ENCODE peak calls at places on chromosome 7, in nine cellular contexts. One of them, this sample, is unnamed.

GRCh38 chr7:147276783-147277370 is 1160.3 kb downstream of the CNTNAP2 start:
- DNase-seq in IMR-90: no peak
- DNase-seq in sigmoid colon: no peak
- DNase-seq in GM06990: no peak
- DNase-seq in mammary epithelial cell: no peak
- DNase-seq in transverse colon: no peak
- DNase-seq in CD8-positive, alpha-beta T cell: no peak
- DNase-seq in RWPE1: no peak
- DNase-seq in pancreas: no peak
- DNase-seq in this sample: no peak

GRCh38 chr7:41970946-41971345 is 266.1 kb downstream of the GLI3 start:
- DNase-seq in GM06990: no peak
- DNase-seq in pancreas: no peak
- DNase-seq in sigmoid colon: no peak
- DNase-seq in transverse colon: no peak
- DNase-seq in RWPE1: no peak
- DNase-seq in CD8-positive, alpha-beta T cell: no peak
- DNase-seq in mammary epithelial cell: no peak
- DNase-seq in IMR-90: peak
- DNase-seq in this sample: no peak

GRCh38 chr7:5408777-5409176 is 14.9 kb downstream of the TNRC18 start:
- DNase-seq in mammary epithelial cell: peak
- DNase-seq in pancreas: no peak
- DNase-seq in GM06990: no peak
- DNase-seq in RWPE1: no peak
- DNase-seq in CD8-positive, alpha-beta T cell: no peak
- DNase-seq in transverse colon: no peak
- DNase-seq in sigmoid colon: no peak
- DNase-seq in IMR-90: peak
- DNase-seq in this sample: no peak

GRCh38 chr7:142372727-142373126 is 114.9 kb upstream of the PRSS58 start:
- DNase-seq in transverse colon: no peak
- DNase-seq in RWPE1: no peak
- DNase-seq in CD8-positive, alpha-beta T cell: no peak
- DNase-seq in GM06990: no peak
- DNase-seq in sigmoid colon: no peak
- DNase-seq in pancreas: no peak
- DNase-seq in IMR-90: no peak
- DNase-seq in mammary epithelial cell: no peak
- DNase-seq in this sample: no peak

GRCh38 chr7:120033114-120033513 is 239.9 kb upstream of the KCND2 start:
- DNase-seq in GM06990: no peak
- DNase-seq in sigmoid colon: no peak
- DNase-seq in pancreas: no peak
- DNase-seq in IMR-90: no peak
- DNase-seq in CD8-positive, alpha-beta T cell: no peak
- DNase-seq in RWPE1: no peak
- DNase-seq in transverse colon: no peak
- DNase-seq in mammary epithelial cell: peak
- DNase-seq in this sample: no peak

GRCh38 chr7:158324397-158325360 is 262.9 kb downstream of the PTPRN2 start:
- DNase-seq in GM06990: no peak
- DNase-seq in sigmoid colon: no peak
- DNase-seq in pancreas: no peak
- DNase-seq in transverse colon: no peak
- DNase-seq in CD8-positive, alpha-beta T cell: no peak
- DNase-seq in RWPE1: no peak
- DNase-seq in mammary epithelial cell: no peak
- DNase-seq in IMR-90: no peak
- DNase-seq in this sample: no peak

GRCh38 chr7:135981958-135982646 is 4.9 kb upstream of the MTPN start:
- DNase-seq in GM06990: no peak
- DNase-seq in pancreas: no peak
- DNase-seq in RWPE1: no peak
- DNase-seq in mammary epithelial cell: no peak
- DNase-seq in transverse colon: no peak
- DNase-seq in IMR-90: no peak
- DNase-seq in CD8-positive, alpha-beta T cell: no peak
- DNase-seq in sigmoid colon: no peak
- DNase-seq in this sample: no peak

GRCh38 chr7:2986561-2986960 is 57.1 kb downstream of the CARD11 start:
- DNase-seq in sigmoid colon: peak
- DNase-seq in RWPE1: no peak
- DNase-seq in IMR-90: no peak
- DNase-seq in transverse colon: no peak
- DNase-seq in mammary epithelial cell: no peak
- DNase-seq in pancreas: no peak
- DNase-seq in CD8-positive, alpha-beta T cell: no peak
- DNase-seq in GM06990: no peak
- DNase-seq in this sample: no peak

GRCh38 chr7:99473315-99473596 is 566 bp downstream of the ZNF789 start:
- DNase-seq in transverse colon: peak
- DNase-seq in IMR-90: peak
- DNase-seq in RWPE1: peak
- DNase-seq in pancreas: no peak
- DNase-seq in mammary epithelial cell: peak
- DNase-seq in sigmoid colon: no peak
- DNase-seq in CD8-positive, alpha-beta T cell: no peak
- DNase-seq in GM06990: no peak
- DNase-seq in this sample: peak

GRCh38 chr7:79308176-79308575 is 145.3 kb downstream of the MAGI2 start:
- DNase-seq in RWPE1: no peak
- DNase-seq in CD8-positive, alpha-beta T cell: no peak
- DNase-seq in mammary epithelial cell: peak
- DNase-seq in GM06990: no peak
- DNase-seq in pancreas: no peak
- DNase-seq in sigmoid colon: no peak
- DNase-seq in transverse colon: no peak
- DNase-seq in IMR-90: no peak
- DNase-seq in this sample: no peak

GRCh38 chr7:98459529-98459928 is 58.6 kb upstream of the BAIAP2L1 start:
- DNase-seq in transverse colon: no peak
- DNase-seq in pancreas: no peak
- DNase-seq in IMR-90: no peak
- DNase-seq in RWPE1: no peak
- DNase-seq in mammary epithelial cell: no peak
- DNase-seq in GM06990: no peak
- DNase-seq in sigmoid colon: no peak
- DNase-seq in CD8-positive, alpha-beta T cell: no peak
- DNase-seq in this sample: no peak

GRCh38 chr7:27727058-27727457 is 12.9 kb upstream of the TAX1BP1 start:
- DNase-seq in RWPE1: no peak
- DNase-seq in IMR-90: no peak
- DNase-seq in GM06990: no peak
- DNase-seq in transverse colon: no peak
- DNase-seq in CD8-positive, alpha-beta T cell: no peak
- DNase-seq in pancreas: no peak
- DNase-seq in mammary epithelial cell: no peak
- DNase-seq in sigmoid colon: no peak
- DNase-seq in this sample: no peak

GRCh38 chr7:27723086-27723485 is 16.9 kb upstream of the TAX1BP1 start:
- DNase-seq in GM06990: no peak
- DNase-seq in pancreas: peak
- DNase-seq in sigmoid colon: peak
- DNase-seq in mammary epithelial cell: peak
- DNase-seq in IMR-90: no peak
- DNase-seq in CD8-positive, alpha-beta T cell: no peak
- DNase-seq in transverse colon: no peak
- DNase-seq in RWPE1: peak
- DNase-seq in this sample: no peak
- TF ChIP-seq CTCF in GM06990: peak
- TF ChIP-seq CTCF in pancreas: peak
- TF ChIP-seq CTCF in sigmoid colon: peak
- TF ChIP-seq CTCF in mammary epithelial cell: peak
- TF ChIP-seq CTCF in IMR-90: peak
- TF ChIP-seq CTCF in CD8-positive, alpha-beta T cell: no peak
- TF ChIP-seq CTCF in transverse colon: no peak
- TF ChIP-seq CTCF in RWPE1: peak
- TF ChIP-seq CTCF in this sample: no peak

GRCh38 chr7:18162653-18163052 is 135.0 kb upstream of the PRPS1L1 start:
- DNase-seq in CD8-positive, alpha-beta T cell: no peak
- DNase-seq in GM06990: no peak
- DNase-seq in RWPE1: no peak
- DNase-seq in sigmoid colon: no peak
- DNase-seq in pancreas: no peak
- DNase-seq in IMR-90: no peak
- DNase-seq in transverse colon: no peak
- DNase-seq in mammary epithelial cell: no peak
- DNase-seq in this sample: no peak
- TF ChIP-seq CTCF in CD8-positive, alpha-beta T cell: no peak
- TF ChIP-seq CTCF in GM06990: no peak
- TF ChIP-seq CTCF in RWPE1: no peak
- TF ChIP-seq CTCF in sigmoid colon: no peak
- TF ChIP-seq CTCF in pancreas: no peak
- TF ChIP-seq CTCF in IMR-90: no peak
- TF ChIP-seq CTCF in transverse colon: no peak
- TF ChIP-seq CTCF in mammary epithelial cell: no peak
- TF ChIP-seq CTCF in this sample: no peak

GRCh38 chr7:156056548-156056947 is 244.3 kb upstream of the SHH start:
- DNase-seq in IMR-90: no peak
- DNase-seq in pancreas: no peak
- DNase-seq in CD8-positive, alpha-beta T cell: no peak
- DNase-seq in transverse colon: no peak
- DNase-seq in sigmoid colon: peak
- DNase-seq in mammary epithelial cell: no peak
- DNase-seq in GM06990: no peak
- DNase-seq in RWPE1: no peak
- DNase-seq in this sample: no peak

GRCh38 chr7:156058248-156058647 is 246.0 kb upstream of the SHH start:
- DNase-seq in RWPE1: no peak
- DNase-seq in sigmoid colon: no peak
- DNase-seq in IMR-90: no peak
- DNase-seq in CD8-positive, alpha-beta T cell: no peak
- DNase-seq in mammary epithelial cell: no peak
- DNase-seq in GM06990: no peak
- DNase-seq in pancreas: no peak
- DNase-seq in transverse colon: no peak
- DNase-seq in this sample: no peak

GRCh38 chr7:156051884-156052283 is 239.6 kb upstream of the SHH start:
- DNase-seq in pancreas: no peak
- DNase-seq in RWPE1: no peak
- DNase-seq in mammary epithelial cell: no peak
- DNase-seq in sigmoid colon: no peak
- DNase-seq in IMR-90: no peak
- DNase-seq in GM06990: no peak
- DNase-seq in transverse colon: no peak
- DNase-seq in CD8-positive, alpha-beta T cell: no peak
- DNase-seq in this sample: no peak

GRCh38 chr7:156059374-156059773 is 247.1 kb upstream of the SHH start:
- DNase-seq in IMR-90: no peak
- DNase-seq in CD8-positive, alpha-beta T cell: no peak
- DNase-seq in sigmoid colon: no peak
- DNase-seq in GM06990: no peak
- DNase-seq in pancreas: no peak
- DNase-seq in transverse colon: no peak
- DNase-seq in mammary epithelial cell: no peak
- DNase-seq in RWPE1: no peak
- DNase-seq in this sample: no peak

DNA sequence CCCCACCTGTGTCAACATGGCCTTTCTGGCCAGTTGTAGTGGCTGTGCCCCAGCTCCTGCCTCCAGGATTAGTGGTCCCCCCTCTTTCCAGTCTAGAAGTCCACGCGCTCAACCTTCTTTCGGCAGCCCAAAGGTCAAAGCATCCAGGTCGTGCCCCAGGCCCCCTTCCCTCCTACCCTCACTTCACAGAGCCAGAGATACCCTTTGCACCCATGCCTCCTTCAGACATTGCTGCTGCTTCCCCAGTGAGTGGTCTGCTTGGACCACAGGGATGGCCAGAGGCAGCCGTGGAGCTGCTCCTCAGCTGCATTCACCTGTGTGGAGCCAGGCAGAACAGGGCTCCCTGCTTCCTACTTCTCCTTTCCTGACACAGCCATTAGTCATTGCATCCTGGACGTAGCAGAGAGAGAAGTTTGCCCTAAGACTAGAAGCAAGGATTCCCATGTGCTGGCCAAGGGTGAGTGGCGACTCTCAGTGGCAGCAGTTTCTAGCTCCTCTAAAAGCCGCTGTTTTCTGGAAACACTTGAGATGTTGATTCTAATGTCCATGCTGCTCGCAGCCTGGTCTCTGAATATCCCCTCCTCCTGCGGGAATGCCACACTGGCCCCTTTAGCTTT is 243.1 kb upstream of the SHH start:
- DNase-seq in IMR-90: no peak
- DNase-seq in transverse colon: no peak
- DNase-seq in GM06990: no peak
- DNase-seq in mammary epithelial cell: no peak
- DNase-seq in RWPE1: no peak
- DNase-seq in pancreas: no peak
- DNase-seq in CD8-positive, alpha-beta T cell: no peak
- DNase-seq in sigmoid colon: no peak
- DNase-seq in this sample: no peak
- TF ChIP-seq CTCF in IMR-90: no peak
- TF ChIP-seq CTCF in transverse colon: no peak
- TF ChIP-seq CTCF in GM06990: no peak
- TF ChIP-seq CTCF in mammary epithelial cell: no peak
- TF ChIP-seq CTCF in RWPE1: no peak
- TF ChIP-seq CTCF in pancreas: no peak
- TF ChIP-seq CTCF in CD8-positive, alpha-beta T cell: no peak
- TF ChIP-seq CTCF in sigmoid colon: no peak
- TF ChIP-seq CTCF in this sample: no peak

DNA sequence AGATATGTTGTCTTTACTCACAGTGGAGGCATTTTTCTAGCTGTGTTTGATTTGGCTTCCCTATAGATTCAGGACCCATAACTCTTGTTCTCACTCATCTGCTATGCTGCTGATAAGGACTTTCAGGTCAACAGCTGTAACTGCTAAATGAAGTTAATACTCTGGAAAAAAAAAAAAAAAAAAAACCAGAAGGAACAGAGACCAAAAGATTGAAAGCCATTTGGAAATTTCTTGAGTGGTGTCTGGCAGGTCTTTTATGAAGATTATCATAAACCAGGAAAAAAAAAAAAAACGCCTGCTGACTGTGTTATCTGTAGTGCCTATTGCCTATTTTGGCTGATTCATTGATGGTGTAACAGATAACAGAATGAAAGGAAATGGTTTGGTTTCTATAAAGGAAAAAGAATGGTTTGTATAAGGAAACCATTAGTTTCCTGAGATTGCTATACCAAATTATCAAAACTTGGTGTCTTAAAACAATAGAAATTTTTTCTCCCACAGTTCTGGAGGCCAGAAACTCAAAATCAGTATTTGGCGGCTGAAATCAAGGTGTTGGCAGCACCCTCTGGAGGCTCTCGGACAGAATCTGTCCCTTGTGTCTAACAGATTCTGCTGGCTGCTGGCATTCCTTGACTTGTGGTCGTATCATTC is 60.5 kb upstream of the BET1 start:
- DNase-seq in CD8-positive, alpha-beta T cell: no peak
- DNase-seq in IMR-90: peak
- DNase-seq in mammary epithelial cell: no peak
- DNase-seq in transverse colon: no peak
- DNase-seq in RWPE1: no peak
- DNase-seq in GM06990: no peak
- DNase-seq in pancreas: no peak
- DNase-seq in sigmoid colon: no peak
- DNase-seq in this sample: no peak
- TF ChIP-seq CTCF in CD8-positive, alpha-beta T cell: no peak
- TF ChIP-seq CTCF in IMR-90: no peak
- TF ChIP-seq CTCF in mammary epithelial cell: no peak
- TF ChIP-seq CTCF in transverse colon: no peak
- TF ChIP-seq CTCF in RWPE1: no peak
- TF ChIP-seq CTCF in GM06990: no peak
- TF ChIP-seq CTCF in pancreas: no peak
- TF ChIP-seq CTCF in sigmoid colon: no peak
- TF ChIP-seq CTCF in this sample: no peak

GRCh38 chr7:36021367-36021766 is 131.7 kb upstream of the EEPD1 start:
- DNase-seq in sigmoid colon: no peak
- DNase-seq in pancreas: no peak
- DNase-seq in RWPE1: no peak
- DNase-seq in mammary epithelial cell: no peak
- DNase-seq in IMR-90: no peak
- DNase-seq in transverse colon: no peak
- DNase-seq in CD8-positive, alpha-beta T cell: no peak
- DNase-seq in GM06990: no peak
- DNase-seq in this sample: no peak
- TF ChIP-seq CTCF in sigmoid colon: no peak
- TF ChIP-seq CTCF in pancreas: no peak
- TF ChIP-seq CTCF in RWPE1: peak
- TF ChIP-seq CTCF in mammary epithelial cell: peak
- TF ChIP-seq CTCF in IMR-90: peak
- TF ChIP-seq CTCF in transverse colon: no peak
- TF ChIP-seq CTCF in CD8-positive, alpha-beta T cell: no peak
- TF ChIP-seq CTCF in GM06990: peak
- TF ChIP-seq CTCF in this sample: peak

This sample was measured in GM13976.